ENCODE peak calls at places on chromosomes 6 and 20, in six cellular contexts. One of them, this sample, is unnamed.

GRCh38 chr6:88636871-88637270 is 326.5 kb downstream of the RNGTT start:
- DNase-seq in heart right ventricle: no peak
- DNase-seq in cardiac muscle cell: no peak
- DNase-seq in psoas muscle: no peak
- DNase-seq in AG04450: no peak
- DNase-seq in cardiac fibroblast: no peak
- DNase-seq in this sample: no peak

GRCh38 chr6:123423130-123423529 is 213.6 kb downstream of the TRDN start:
- DNase-seq in heart right ventricle: no peak
- DNase-seq in cardiac muscle cell: no peak
- DNase-seq in psoas muscle: no peak
- DNase-seq in AG04450: no peak
- DNase-seq in cardiac fibroblast: no peak
- DNase-seq in this sample: no peak

GRCh38 chr20:40741507-40742106 is 52.6 kb upstream of the MAFB start:
- DNase-seq in heart right ventricle: peak; percentile 27
- DNase-seq in cardiac muscle cell: peak; percentile 66
- DNase-seq in psoas muscle: peak; percentile 27
- DNase-seq in AG04450: no peak
- DNase-seq in cardiac fibroblast: peak; percentile 59
- DNase-seq in this sample: peak; percentile 22

GRCh38 chr6:43669922-43670622 is 17.5 kb downstream of the MRPS18A start:
- DNase-seq in heart right ventricle: no peak
- DNase-seq in cardiac muscle cell: peak; percentile 65
- DNase-seq in psoas muscle: no peak
- DNase-seq in AG04450: no peak
- DNase-seq in cardiac fibroblast: no peak
- DNase-seq in this sample: no peak

GRCh38 chr6:33323623-33323948 is 6.0 kb upstream of the ZBTB22 start:
- DNase-seq in heart right ventricle: no peak
- DNase-seq in cardiac muscle cell: no peak
- DNase-seq in psoas muscle: no peak
- DNase-seq in AG04450: no peak
- DNase-seq in cardiac fibroblast: no peak
- DNase-seq in this sample: no peak

GRCh38 chr6:118372413-118372812 is 175.7 kb upstream of the PLN start:
- DNase-seq in heart right ventricle: peak; percentile 77
- DNase-seq in cardiac muscle cell: peak; percentile 16
- DNase-seq in psoas muscle: peak; percentile 19
- DNase-seq in AG04450: no peak
- DNase-seq in cardiac fibroblast: peak; percentile 23
- DNase-seq in this sample: no peak

GRCh38 chr6:52352239-52353008 is 9.5 kb upstream of the PAQR8 start:
- DNase-seq in heart right ventricle: no peak
- DNase-seq in cardiac muscle cell: peak; percentile 89
- DNase-seq in psoas muscle: no peak
- DNase-seq in AG04450: peak; percentile 92
- DNase-seq in cardiac fibroblast: peak; percentile 99
- DNase-seq in this sample: peak; percentile 30

GRCh38 chr20:47336013-47336754 is 20.3 kb downstream of the ZMYND8 start:
- DNase-seq in heart right ventricle: peak; percentile 55
- DNase-seq in cardiac muscle cell: peak; percentile 91
- DNase-seq in psoas muscle: peak; percentile 71
- DNase-seq in AG04450: no peak
- DNase-seq in cardiac fibroblast: peak; percentile 83
- DNase-seq in this sample: no peak

GRCh38 chr20:35568645-35569044 is 26.8 kb downstream of the ERGIC3 start:
- DNase-seq in heart right ventricle: no peak
- DNase-seq in cardiac muscle cell: no peak
- DNase-seq in psoas muscle: no peak
- DNase-seq in AG04450: no peak
- DNase-seq in cardiac fibroblast: no peak
- DNase-seq in this sample: no peak

GRCh38 chr6:88374556-88374955 is 208.4 kb upstream of the CNR1 start:
- DNase-seq in heart right ventricle: no peak
- DNase-seq in cardiac muscle cell: no peak
- DNase-seq in psoas muscle: no peak
- DNase-seq in AG04450: no peak
- DNase-seq in cardiac fibroblast: no peak
- DNase-seq in this sample: no peak

GRCh38 chr20:1933465-1933870 is 38.3 kb downstream of the SIRPA start:
- DNase-seq in heart right ventricle: peak; percentile 70
- DNase-seq in cardiac muscle cell: peak; percentile 88
- DNase-seq in psoas muscle: peak; percentile 76
- DNase-seq in AG04450: no peak
- DNase-seq in cardiac fibroblast: peak; percentile 70
- DNase-seq in this sample: no peak

GRCh38 chr20:11235058-11235457 is 561.3 kb upstream of the JAG1 start:
- DNase-seq in heart right ventricle: no peak
- DNase-seq in cardiac muscle cell: peak; percentile 70
- DNase-seq in psoas muscle: no peak
- DNase-seq in AG04450: no peak
- DNase-seq in cardiac fibroblast: peak; percentile 52
- DNase-seq in this sample: no peak

GRCh38 chr6:10272591-10272990 is 142.3 kb downstream of the TFAP2A start:
- DNase-seq in heart right ventricle: no peak
- DNase-seq in cardiac muscle cell: no peak
- DNase-seq in psoas muscle: no peak
- DNase-seq in AG04450: no peak
- DNase-seq in cardiac fibroblast: no peak
- DNase-seq in this sample: no peak

GRCh38 chr20:8223096-8223870 is 91.2 kb downstream of the PLCB1 start:
- DNase-seq in heart right ventricle: no peak
- DNase-seq in cardiac muscle cell: peak; percentile 81
- DNase-seq in psoas muscle: no peak
- DNase-seq in AG04450: peak; percentile 82
- DNase-seq in cardiac fibroblast: peak; percentile 91
- DNase-seq in this sample: no peak

GRCh38 chr6:137811121-137811911 is 55.7 kb upstream of the TNFAIP3 start:
- DNase-seq in heart right ventricle: peak; percentile 45
- DNase-seq in cardiac muscle cell: peak; percentile 84
- DNase-seq in psoas muscle: peak; percentile 49
- DNase-seq in AG04450: peak; percentile 43
- DNase-seq in cardiac fibroblast: peak; percentile 98
- DNase-seq in this sample: no peak

GRCh38 chr6:107488875-107489635 is 862 bp upstream of the SOBP start:
- DNase-seq in heart right ventricle: peak; percentile 48
- DNase-seq in cardiac muscle cell: peak; percentile 34
- DNase-seq in psoas muscle: peak; percentile 46
- DNase-seq in AG04450: no peak
- DNase-seq in cardiac fibroblast: peak; percentile 33
- DNase-seq in this sample: no peak

GRCh38 chr6:134797400-134798113 is 152.3 kb downstream of the ALDH8A1 start:
- DNase-seq in heart right ventricle: peak; percentile 39
- DNase-seq in cardiac muscle cell: no peak
- DNase-seq in psoas muscle: no peak
- DNase-seq in AG04450: no peak
- DNase-seq in cardiac fibroblast: no peak
- DNase-seq in this sample: no peak

GRCh38 chr6:28488916-28489365 is 26.7 kb downstream of the GPX6 start:
- DNase-seq in heart right ventricle: no peak
- DNase-seq in cardiac muscle cell: peak; percentile 73
- DNase-seq in psoas muscle: no peak
- DNase-seq in AG04450: peak; percentile 36
- DNase-seq in cardiac fibroblast: peak; percentile 90
- DNase-seq in this sample: peak; percentile 14

GRCh38 chr6:28489366-28490190 is 26.0 kb downstream of the GPX6 start:
- DNase-seq in heart right ventricle: no peak
- DNase-seq in cardiac muscle cell: peak; percentile 85
- DNase-seq in psoas muscle: peak; percentile 41
- DNase-seq in AG04450: peak; percentile 23
- DNase-seq in cardiac fibroblast: peak; percentile 88
- DNase-seq in this sample: no peak

GRCh38 chr6:111651185-111652034 is 45.7 kb upstream of the TRAF3IP2 start:
- DNase-seq in heart right ventricle: no peak
- DNase-seq in cardiac muscle cell: no peak
- DNase-seq in psoas muscle: peak; percentile 77
- DNase-seq in AG04450: no peak
- DNase-seq in cardiac fibroblast: no peak
- DNase-seq in this sample: no peak

DNA sequence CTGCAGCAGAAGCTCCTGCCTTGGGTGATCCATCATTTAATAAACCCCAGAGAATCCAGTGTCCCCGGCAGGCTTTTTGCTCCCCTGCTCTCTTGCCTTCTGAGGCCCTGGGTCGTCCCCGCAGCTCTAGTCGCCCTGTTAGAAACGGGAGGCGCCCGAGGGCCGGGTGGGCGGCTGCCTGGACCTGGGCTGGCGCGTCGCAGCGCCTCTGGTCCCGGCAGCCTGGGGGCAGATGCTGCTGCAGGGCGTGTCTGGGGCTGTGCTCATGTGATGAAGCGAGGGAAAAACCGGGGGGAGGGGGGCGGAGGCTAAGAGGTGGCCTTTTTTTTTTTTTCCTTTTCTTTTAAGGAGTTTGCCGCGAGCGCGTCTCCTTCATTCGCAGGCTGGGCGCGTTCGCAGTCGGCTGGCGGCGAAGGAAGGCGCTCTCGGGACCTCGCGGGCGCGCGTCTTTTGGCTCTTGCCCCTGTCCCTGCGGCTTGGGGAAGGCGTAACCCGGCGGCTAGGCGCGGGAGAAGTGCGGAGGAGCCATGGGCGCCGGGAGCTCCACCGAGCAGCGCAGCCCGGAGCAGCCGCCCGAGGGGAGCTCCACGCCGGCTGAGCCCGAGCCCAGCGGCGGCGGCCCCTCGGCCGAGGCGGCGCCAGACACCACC is 394 bp downstream of the AKAP12 start:
- DNase-seq in heart right ventricle: peak; percentile 84
- DNase-seq in cardiac muscle cell: peak; percentile 82
- DNase-seq in psoas muscle: peak; percentile 80
- DNase-seq in AG04450: no peak
- DNase-seq in cardiac fibroblast: peak; percentile 86
- DNase-seq in this sample: no peak
- H3K4me3 ChIP-seq in heart right ventricle: peak overlapping the region; percentile 94
- H3K4me3 ChIP-seq in cardiac muscle cell: peak overlapping the region; percentile 89
- H3K4me3 ChIP-seq in psoas muscle: peak overlapping the region; percentile 73
- H3K4me3 ChIP-seq in AG04450: peak overlapping the region; percentile 76
- H3K4me3 ChIP-seq in cardiac fibroblast: peak overlapping the region; percentile 93
- H3K4me3 ChIP-seq in this sample: peak overlapping the region; percentile 49

GRCh38 chr20:41958391-41958790 is 340.2 kb upstream of the CHD6 start:
- DNase-seq in heart right ventricle: no peak
- DNase-seq in cardiac muscle cell: no peak
- DNase-seq in psoas muscle: no peak
- DNase-seq in AG04450: no peak
- DNase-seq in cardiac fibroblast: no peak
- DNase-seq in this sample: no peak

GRCh38 chr20:41951615-41952014 is 333.4 kb upstream of the CHD6 start:
- DNase-seq in heart right ventricle: no peak
- DNase-seq in cardiac muscle cell: no peak
- DNase-seq in psoas muscle: no peak
- DNase-seq in AG04450: no peak
- DNase-seq in cardiac fibroblast: no peak
- DNase-seq in this sample: no peak

GRCh38 chr20:41960166-41960565 is 342.0 kb upstream of the CHD6 start:
- DNase-seq in heart right ventricle: no peak
- DNase-seq in cardiac muscle cell: no peak
- DNase-seq in psoas muscle: no peak
- DNase-seq in AG04450: no peak
- DNase-seq in cardiac fibroblast: no peak
- DNase-seq in this sample: no peak

DNA sequence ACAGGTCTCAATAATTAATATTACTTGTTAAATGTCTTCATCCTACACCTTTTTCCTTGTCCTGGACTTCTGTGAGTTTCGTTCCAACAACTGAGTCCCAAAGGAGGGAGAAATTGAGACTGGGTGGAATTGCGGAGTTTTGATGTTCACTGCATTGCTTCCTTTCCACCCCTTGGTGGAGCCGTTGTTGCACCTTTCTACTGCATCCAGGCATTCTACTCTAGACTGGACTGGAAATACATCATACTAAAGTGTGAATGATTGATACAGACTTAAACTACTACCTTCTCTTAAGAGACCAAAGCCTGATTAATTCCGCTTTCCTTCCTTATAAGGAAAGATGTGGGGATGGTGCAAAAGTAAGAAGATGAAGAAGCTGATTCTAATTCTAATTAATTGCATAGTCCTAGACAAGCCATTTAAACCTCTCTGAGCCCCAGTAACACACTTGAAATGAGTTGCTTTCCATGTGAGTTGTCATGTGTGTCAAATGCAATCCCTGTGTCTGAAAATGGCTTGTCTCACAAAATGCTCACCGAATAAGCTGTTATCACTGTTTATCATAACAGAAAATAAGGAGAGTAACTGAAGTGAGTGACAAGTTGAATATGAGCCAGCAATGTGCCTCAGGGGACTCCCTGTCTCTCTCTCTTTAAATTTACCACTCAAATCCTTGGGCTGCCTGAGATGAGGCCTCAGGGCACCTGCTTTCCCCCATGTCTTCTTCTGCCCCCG is 338.3 kb upstream of the CHD6 start:
- DNase-seq in heart right ventricle: peak; percentile 4
- DNase-seq in cardiac muscle cell: peak; percentile 23
- DNase-seq in psoas muscle: no peak
- DNase-seq in AG04450: no peak
- DNase-seq in cardiac fibroblast: peak; percentile 6
- DNase-seq in this sample: peak; percentile 11
- TF ChIP-seq CTCF in heart right ventricle: peak; percentile 59
- TF ChIP-seq CTCF in cardiac muscle cell: peak; percentile 43
- TF ChIP-seq CTCF in psoas muscle: peak; percentile 23
- TF ChIP-seq CTCF in AG04450: peak; percentile 17
- TF ChIP-seq CTCF in cardiac fibroblast: peak; percentile 24
- TF ChIP-seq CTCF in this sample: peak; percentile 78

GRCh38 chr20:3248993-3249347 is 10.0 kb upstream of the SLC4A11 start:
- DNase-seq in heart right ventricle: no peak
- DNase-seq in cardiac muscle cell: no peak
- DNase-seq in psoas muscle: no peak
- DNase-seq in AG04450: no peak
- DNase-seq in cardiac fibroblast: no peak
- DNase-seq in this sample: no peak
- H3K4me3 ChIP-seq in heart right ventricle: peak overlapping the region; percentile 9
- H3K4me3 ChIP-seq in cardiac muscle cell: no peak overlapping the region
- H3K4me3 ChIP-seq in psoas muscle: peak overlapping the region; percentile 47
- H3K4me3 ChIP-seq in AG04450: no peak overlapping the region
- H3K4me3 ChIP-seq in cardiac fibroblast: peak overlapping the region; percentile 21
- H3K4me3 ChIP-seq in this sample: no peak overlapping the region

DNA sequence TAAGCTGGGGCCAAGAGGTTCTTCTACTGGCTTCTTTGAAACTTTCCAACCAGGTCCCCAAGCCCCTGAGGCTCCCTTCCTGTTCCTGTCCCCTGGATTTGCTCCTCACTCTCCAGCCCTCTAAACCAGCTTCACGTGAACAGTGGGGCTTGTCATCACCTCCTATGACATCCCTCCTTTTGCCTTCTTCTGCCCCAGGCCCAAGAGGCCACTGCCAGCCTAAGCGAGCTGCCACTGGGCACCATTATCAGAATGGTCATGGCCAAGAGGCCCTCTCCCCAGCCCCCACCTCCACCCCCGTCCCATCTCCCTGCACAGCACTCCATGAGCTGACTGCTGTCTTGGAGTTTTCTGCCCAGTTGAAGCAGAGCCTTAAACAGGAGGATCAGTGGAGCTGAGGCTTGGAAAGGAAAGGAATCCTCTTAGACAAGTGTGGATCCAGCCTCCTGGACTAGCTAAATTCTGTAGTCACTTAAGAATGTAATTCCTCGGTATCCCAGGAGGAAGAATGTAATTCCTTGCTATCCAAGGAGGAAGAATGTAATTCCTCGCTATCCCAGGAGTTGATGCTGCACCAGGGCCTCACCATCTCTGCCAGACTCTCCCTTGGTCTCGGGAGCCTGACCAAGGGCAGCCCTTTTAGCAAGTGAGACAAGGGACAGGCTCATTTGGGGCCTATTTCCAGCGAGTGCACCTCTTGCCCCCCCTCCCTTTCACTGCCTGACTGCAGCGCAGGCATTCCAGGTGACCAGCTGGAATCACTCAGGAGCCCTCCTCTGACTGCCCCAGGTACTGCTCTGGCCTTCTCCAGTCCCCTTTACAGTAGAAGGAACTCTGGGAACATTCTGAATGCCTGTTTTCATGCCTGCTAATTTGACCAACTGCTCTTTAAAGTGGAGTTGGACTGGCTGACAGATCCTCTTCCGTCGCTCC is 76.4 kb downstream of the TCP11 start:
- DNase-seq in heart right ventricle: no peak
- DNase-seq in cardiac muscle cell: no peak
- DNase-seq in psoas muscle: no peak
- DNase-seq in AG04450: no peak
- DNase-seq in cardiac fibroblast: no peak
- DNase-seq in this sample: no peak
- TF ChIP-seq CTCF in heart right ventricle: peak; percentile 11
- TF ChIP-seq CTCF in cardiac muscle cell: no peak
- TF ChIP-seq CTCF in psoas muscle: no peak
- TF ChIP-seq CTCF in AG04450: no peak
- TF ChIP-seq CTCF in cardiac fibroblast: no peak
- TF ChIP-seq CTCF in this sample: no peak